ENCODE peak calls at places on chromosomes 13 and 19, in nine cellular contexts. One of them, this sample, is unnamed.

GRCh38 chr19:35559781-35560180 is 3.7 kb downstream of the ATP4A start:
- DNase-seq in nephron progenitor cell: no peak
- DNase-seq in WTC11: no peak
- DNase-seq in pancreas: no peak
- DNase-seq in stimulated activated CD4-positive, alpha-beta T cell treated with anti-CD3 and anti-CD28 coated beads, Interleukin-1b, Interleukin-23, amount 100 ng/mL, for 24 hours: no peak
- DNase-seq in lower leg skin: no peak
- DNase-seq in activated CD4-positive, alpha-beta T cell treated with anti-CD3 and anti-CD28 coated beads, Interleukin-2, amount 50 U/mL, for 48 hours: no peak
- DNase-seq in RKO: no peak
- DNase-seq in EH: no peak
- DNase-seq in this sample: no peak

GRCh38 chr13:90918551-90918950 is 428.9 kb upstream of the MIR17HG start:
- DNase-seq in nephron progenitor cell: no peak
- DNase-seq in WTC11: no peak
- DNase-seq in pancreas: no peak
- DNase-seq in stimulated activated CD4-positive, alpha-beta T cell treated with anti-CD3 and anti-CD28 coated beads, Interleukin-1b, Interleukin-23, amount 100 ng/mL, for 24 hours: no peak
- DNase-seq in lower leg skin: no peak
- DNase-seq in activated CD4-positive, alpha-beta T cell treated with anti-CD3 and anti-CD28 coated beads, Interleukin-2, amount 50 U/mL, for 48 hours: no peak
- DNase-seq in RKO: peak; percentile 52
- DNase-seq in EH: no peak
- DNase-seq in this sample: no peak

GRCh38 chr19:616732-617526 is 16.4 kb downstream of the POLRMT start:
- DNase-seq in nephron progenitor cell: no peak
- DNase-seq in WTC11: no peak
- DNase-seq in pancreas: peak; percentile 71
- DNase-seq in stimulated activated CD4-positive, alpha-beta T cell treated with anti-CD3 and anti-CD28 coated beads, Interleukin-1b, Interleukin-23, amount 100 ng/mL, for 24 hours: no peak
- DNase-seq in lower leg skin: no peak
- DNase-seq in activated CD4-positive, alpha-beta T cell treated with anti-CD3 and anti-CD28 coated beads, Interleukin-2, amount 50 U/mL, for 48 hours: no peak
- DNase-seq in RKO: no peak
- DNase-seq in EH: no peak
- DNase-seq in this sample: no peak

GRCh38 chr19:10662384-10663251 is 8.5 kb downstream of the ILF3 start:
- DNase-seq in nephron progenitor cell: no peak
- DNase-seq in WTC11: no peak
- DNase-seq in pancreas: no peak
- DNase-seq in stimulated activated CD4-positive, alpha-beta T cell treated with anti-CD3 and anti-CD28 coated beads, Interleukin-1b, Interleukin-23, amount 100 ng/mL, for 24 hours: no peak
- DNase-seq in lower leg skin: no peak
- DNase-seq in activated CD4-positive, alpha-beta T cell treated with anti-CD3 and anti-CD28 coated beads, Interleukin-2, amount 50 U/mL, for 48 hours: no peak
- DNase-seq in RKO: no peak
- DNase-seq in EH: no peak
- DNase-seq in this sample: no peak

GRCh38 chr19:47479701-47480503 is 4.1 kb downstream of the KPTN start:
- DNase-seq in nephron progenitor cell: peak; percentile 39
- DNase-seq in WTC11: peak; percentile 76
- DNase-seq in pancreas: peak; percentile 81
- DNase-seq in stimulated activated CD4-positive, alpha-beta T cell treated with anti-CD3 and anti-CD28 coated beads, Interleukin-1b, Interleukin-23, amount 100 ng/mL, for 24 hours: no peak
- DNase-seq in lower leg skin: no peak
- DNase-seq in activated CD4-positive, alpha-beta T cell treated with anti-CD3 and anti-CD28 coated beads, Interleukin-2, amount 50 U/mL, for 48 hours: no peak
- DNase-seq in RKO: no peak
- DNase-seq in EH: peak; percentile 42
- DNase-seq in this sample: no peak

GRCh38 chr19:55694656-55695491 is 19.8 kb downstream of the EPN1 start:
- DNase-seq in nephron progenitor cell: no peak
- DNase-seq in WTC11: no peak
- DNase-seq in pancreas: no peak
- DNase-seq in stimulated activated CD4-positive, alpha-beta T cell treated with anti-CD3 and anti-CD28 coated beads, Interleukin-1b, Interleukin-23, amount 100 ng/mL, for 24 hours: no peak
- DNase-seq in lower leg skin: no peak
- DNase-seq in activated CD4-positive, alpha-beta T cell treated with anti-CD3 and anti-CD28 coated beads, Interleukin-2, amount 50 U/mL, for 48 hours: no peak
- DNase-seq in RKO: no peak
- DNase-seq in EH: no peak
- DNase-seq in this sample: no peak

GRCh38 chr19:10654610-10655456 is 687 bp downstream of the ILF3 start:
- DNase-seq in nephron progenitor cell: peak; percentile 78
- DNase-seq in WTC11: peak; percentile 87
- DNase-seq in pancreas: peak; percentile 90
- DNase-seq in stimulated activated CD4-positive, alpha-beta T cell treated with anti-CD3 and anti-CD28 coated beads, Interleukin-1b, Interleukin-23, amount 100 ng/mL, for 24 hours: peak; percentile 45
- DNase-seq in lower leg skin: peak; percentile 41
- DNase-seq in activated CD4-positive, alpha-beta T cell treated with anti-CD3 and anti-CD28 coated beads, Interleukin-2, amount 50 U/mL, for 48 hours: peak; percentile 63
- DNase-seq in RKO: peak; percentile 53
- DNase-seq in EH: peak; percentile 56
- DNase-seq in this sample: no peak

GRCh38 chr19:49567722-49568454 is 12.5 kb downstream of the NOSIP start:
- DNase-seq in nephron progenitor cell: no peak
- DNase-seq in WTC11: no peak
- DNase-seq in pancreas: no peak
- DNase-seq in stimulated activated CD4-positive, alpha-beta T cell treated with anti-CD3 and anti-CD28 coated beads, Interleukin-1b, Interleukin-23, amount 100 ng/mL, for 24 hours: no peak
- DNase-seq in lower leg skin: no peak
- DNase-seq in activated CD4-positive, alpha-beta T cell treated with anti-CD3 and anti-CD28 coated beads, Interleukin-2, amount 50 U/mL, for 48 hours: no peak
- DNase-seq in RKO: no peak
- DNase-seq in EH: peak; percentile 29
- DNase-seq in this sample: no peak

GRCh38 chr19:4352701-4353121 is 9.3 kb downstream of the MPND start:
- DNase-seq in nephron progenitor cell: peak; percentile 83
- DNase-seq in WTC11: peak; percentile 78
- DNase-seq in pancreas: peak; percentile 64
- DNase-seq in stimulated activated CD4-positive, alpha-beta T cell treated with anti-CD3 and anti-CD28 coated beads, Interleukin-1b, Interleukin-23, amount 100 ng/mL, for 24 hours: peak; percentile 49
- DNase-seq in lower leg skin: no peak
- DNase-seq in activated CD4-positive, alpha-beta T cell treated with anti-CD3 and anti-CD28 coated beads, Interleukin-2, amount 50 U/mL, for 48 hours: peak; percentile 66
- DNase-seq in RKO: peak; percentile 66
- DNase-seq in EH: peak; percentile 68
- DNase-seq in this sample: peak; percentile 42

GRCh38 chr19:21466627-21467026 is 38.8 kb upstream of the ZNF429 start:
- DNase-seq in nephron progenitor cell: no peak
- DNase-seq in WTC11: no peak
- DNase-seq in pancreas: peak; percentile 42
- DNase-seq in stimulated activated CD4-positive, alpha-beta T cell treated with anti-CD3 and anti-CD28 coated beads, Interleukin-1b, Interleukin-23, amount 100 ng/mL, for 24 hours: no peak
- DNase-seq in lower leg skin: no peak
- DNase-seq in activated CD4-positive, alpha-beta T cell treated with anti-CD3 and anti-CD28 coated beads, Interleukin-2, amount 50 U/mL, for 48 hours: no peak
- DNase-seq in RKO: no peak
- DNase-seq in EH: no peak
- DNase-seq in this sample: no peak

GRCh38 chr19:19997656-19998268 is 41.5 kb downstream of the ZNF682 start:
- DNase-seq in nephron progenitor cell: peak; percentile 11
- DNase-seq in WTC11: peak; percentile 81
- DNase-seq in pancreas: peak; percentile 83
- DNase-seq in stimulated activated CD4-positive, alpha-beta T cell treated with anti-CD3 and anti-CD28 coated beads, Interleukin-1b, Interleukin-23, amount 100 ng/mL, for 24 hours: peak; percentile 12
- DNase-seq in lower leg skin: no peak
- DNase-seq in activated CD4-positive, alpha-beta T cell treated with anti-CD3 and anti-CD28 coated beads, Interleukin-2, amount 50 U/mL, for 48 hours: peak; percentile 52
- DNase-seq in RKO: peak; percentile 30
- DNase-seq in EH: no peak
- DNase-seq in this sample: no peak

GRCh38 chr13:36082806-36083205 is 48.4 kb downstream of the DCLK1 start:
- DNase-seq in nephron progenitor cell: no peak
- DNase-seq in WTC11: no peak
- DNase-seq in pancreas: no peak
- DNase-seq in stimulated activated CD4-positive, alpha-beta T cell treated with anti-CD3 and anti-CD28 coated beads, Interleukin-1b, Interleukin-23, amount 100 ng/mL, for 24 hours: no peak
- DNase-seq in lower leg skin: no peak
- DNase-seq in activated CD4-positive, alpha-beta T cell treated with anti-CD3 and anti-CD28 coated beads, Interleukin-2, amount 50 U/mL, for 48 hours: no peak
- DNase-seq in RKO: no peak
- DNase-seq in EH: no peak
- DNase-seq in this sample: no peak

GRCh38 chr13:87827479-87827878 is 156.3 kb downstream of the SLITRK5 start:
- DNase-seq in nephron progenitor cell: no peak
- DNase-seq in WTC11: no peak
- DNase-seq in pancreas: no peak
- DNase-seq in stimulated activated CD4-positive, alpha-beta T cell treated with anti-CD3 and anti-CD28 coated beads, Interleukin-1b, Interleukin-23, amount 100 ng/mL, for 24 hours: no peak
- DNase-seq in lower leg skin: no peak
- DNase-seq in activated CD4-positive, alpha-beta T cell treated with anti-CD3 and anti-CD28 coated beads, Interleukin-2, amount 50 U/mL, for 48 hours: no peak
- DNase-seq in RKO: peak; percentile 49
- DNase-seq in EH: no peak
- DNase-seq in this sample: no peak

GRCh38 chr13:90683711-90684131 is 663.8 kb upstream of the MIR17HG start:
- DNase-seq in nephron progenitor cell: no peak
- DNase-seq in WTC11: no peak
- DNase-seq in pancreas: no peak
- DNase-seq in stimulated activated CD4-positive, alpha-beta T cell treated with anti-CD3 and anti-CD28 coated beads, Interleukin-1b, Interleukin-23, amount 100 ng/mL, for 24 hours: no peak
- DNase-seq in lower leg skin: no peak
- DNase-seq in activated CD4-positive, alpha-beta T cell treated with anti-CD3 and anti-CD28 coated beads, Interleukin-2, amount 50 U/mL, for 48 hours: no peak
- DNase-seq in RKO: no peak
- DNase-seq in EH: peak; percentile 34
- DNase-seq in this sample: no peak

GRCh38 chr19:42197375-42197817 is 20.1 kb downstream of the DEDD2 start:
- DNase-seq in nephron progenitor cell: no peak
- DNase-seq in WTC11: peak; percentile 23
- DNase-seq in pancreas: no peak
- DNase-seq in stimulated activated CD4-positive, alpha-beta T cell treated with anti-CD3 and anti-CD28 coated beads, Interleukin-1b, Interleukin-23, amount 100 ng/mL, for 24 hours: no peak
- DNase-seq in lower leg skin: no peak
- DNase-seq in activated CD4-positive, alpha-beta T cell treated with anti-CD3 and anti-CD28 coated beads, Interleukin-2, amount 50 U/mL, for 48 hours: no peak
- DNase-seq in RKO: no peak
- DNase-seq in EH: no peak
- DNase-seq in this sample: no peak

GRCh38 chr19:39411832-39412099 is 703 bp upstream of the PLEKHG2 start:
- DNase-seq in nephron progenitor cell: peak; percentile 87
- DNase-seq in WTC11: peak; percentile 90
- DNase-seq in pancreas: peak; percentile 92
- DNase-seq in stimulated activated CD4-positive, alpha-beta T cell treated with anti-CD3 and anti-CD28 coated beads, Interleukin-1b, Interleukin-23, amount 100 ng/mL, for 24 hours: peak; percentile 74
- DNase-seq in lower leg skin: peak; percentile 95
- DNase-seq in activated CD4-positive, alpha-beta T cell treated with anti-CD3 and anti-CD28 coated beads, Interleukin-2, amount 50 U/mL, for 48 hours: peak; percentile 93
- DNase-seq in RKO: peak; percentile 93
- DNase-seq in EH: peak; percentile 94
- DNase-seq in this sample: peak; percentile 91